ENCODE peak calls at places on chromosome 21, in six cellular contexts. One of them, this sample, is unnamed.

GRCh38 chr21:34336756-34337391 is 26.9 kb upstream of the KCNE2 start:
- DNase-seq in GM23248: no peak
- DNase-seq in IMR-90: peak; percentile 87
- DNase-seq in HCT116: no peak
- DNase-seq in fibroblast of lung: peak; percentile 77
- DNase-seq in mammary epithelial cell: no peak
- DNase-seq in this sample: no peak

GRCh38 chr21:26405735-26406361 is 167.2 kb downstream of the CYYR1 start:
- DNase-seq in HCT116: no peak
- DNase-seq in IMR-90: peak; percentile 72
- DNase-seq in fibroblast of lung: peak; percentile 75
- DNase-seq in GM23248: peak; percentile 89
- DNase-seq in mammary epithelial cell: peak; percentile 91
- DNase-seq in this sample: no peak

GRCh38 chr21:30193201-30193600 is 22.7 kb downstream of the CLDN8 start:
- DNase-seq in mammary epithelial cell: peak; percentile 10
- DNase-seq in HCT116: no peak
- DNase-seq in fibroblast of lung: no peak
- DNase-seq in IMR-90: no peak
- DNase-seq in GM23248: no peak
- DNase-seq in this sample: no peak

GRCh38 chr21:35136586-35137254 is 87.6 kb upstream of the RUNX1 start:
- DNase-seq in GM23248: peak; percentile 70
- DNase-seq in mammary epithelial cell: peak; percentile 82
- DNase-seq in IMR-90: peak; percentile 62
- DNase-seq in HCT116: peak; percentile 72
- DNase-seq in fibroblast of lung: peak; percentile 14
- DNase-seq in this sample: peak; percentile 22

GRCh38 chr21:26169061-26169610 is 1.4 kb downstream of the APP start:
- DNase-seq in mammary epithelial cell: peak; percentile 60
- DNase-seq in IMR-90: peak; percentile 71
- DNase-seq in HCT116: peak; percentile 29
- DNase-seq in GM23248: peak; percentile 88
- DNase-seq in fibroblast of lung: peak; percentile 77
- DNase-seq in this sample: peak; percentile 59

GRCh38 chr21:27346041-27346448 is 379.2 kb upstream of the ADAMTS5 start:
- DNase-seq in HCT116: no peak
- DNase-seq in mammary epithelial cell: peak; percentile 5
- DNase-seq in IMR-90: peak; percentile 68
- DNase-seq in GM23248: peak; percentile 72
- DNase-seq in fibroblast of lung: peak; percentile 54
- DNase-seq in this sample: no peak

GRCh38 chr21:35428041-35428400 is 378.9 kb upstream of the RUNX1 start:
- DNase-seq in IMR-90: peak; percentile 35
- DNase-seq in GM23248: peak; percentile 69
- DNase-seq in fibroblast of lung: peak; percentile 11
- DNase-seq in mammary epithelial cell: no peak
- DNase-seq in HCT116: no peak
- DNase-seq in this sample: no peak

GRCh38 chr21:35273331-35273730 is 224.2 kb upstream of the RUNX1 start:
- DNase-seq in HCT116: no peak
- DNase-seq in IMR-90: no peak
- DNase-seq in fibroblast of lung: no peak
- DNase-seq in GM23248: no peak
- DNase-seq in mammary epithelial cell: no peak
- DNase-seq in this sample: peak; percentile 77

GRCh38 chr21:31905444-31906400 is 32.9 kb downstream of the HUNK start:
- DNase-seq in IMR-90: peak; percentile 38
- DNase-seq in HCT116: no peak
- DNase-seq in GM23248: no peak
- DNase-seq in fibroblast of lung: no peak
- DNase-seq in mammary epithelial cell: no peak
- DNase-seq in this sample: no peak

GRCh38 chr21:27802816-27803475 is 836.1 kb upstream of the ADAMTS5 start:
- DNase-seq in mammary epithelial cell: peak; percentile 43
- DNase-seq in IMR-90: peak; percentile 31
- DNase-seq in fibroblast of lung: peak; percentile 40
- DNase-seq in GM23248: peak; percentile 64
- DNase-seq in HCT116: no peak
- DNase-seq in this sample: peak; percentile 53

GRCh38 chr21:35051287-35051818 is 2.3 kb upstream of the RUNX1 start:
- DNase-seq in GM23248: peak; percentile 97
- DNase-seq in fibroblast of lung: peak; percentile 95
- DNase-seq in IMR-90: peak; percentile 80
- DNase-seq in HCT116: peak; percentile 80
- DNase-seq in mammary epithelial cell: peak; percentile 21
- DNase-seq in this sample: peak; percentile 87

GRCh38 chr21:46021978-46022544 is 40.5 kb downstream of the COL6A1 start:
- DNase-seq in mammary epithelial cell: no peak
- DNase-seq in IMR-90: no peak
- DNase-seq in fibroblast of lung: no peak
- DNase-seq in HCT116: no peak
- DNase-seq in GM23248: peak; percentile 54
- DNase-seq in this sample: no peak

GRCh38 chr21:33069994-33070811 is at the start of gene OLIG1:
- DNase-seq in GM23248: peak; percentile 35
- DNase-seq in IMR-90: peak; percentile 10
- DNase-seq in HCT116: no peak
- DNase-seq in mammary epithelial cell: peak; percentile 32
- DNase-seq in fibroblast of lung: no peak
- DNase-seq in this sample: peak; percentile 22

GRCh38 chr21:33330726-33331125 is 6.0 kb downstream of the IFNAR1 start:
- DNase-seq in GM23248: no peak
- DNase-seq in IMR-90: no peak
- DNase-seq in HCT116: no peak
- DNase-seq in mammary epithelial cell: no peak
- DNase-seq in fibroblast of lung: no peak
- DNase-seq in this sample: no peak

GRCh38 chr21:46352156-46352499 is 28.2 kb downstream of the PCNT start:
- DNase-seq in mammary epithelial cell: no peak
- DNase-seq in HCT116: no peak
- DNase-seq in fibroblast of lung: no peak
- DNase-seq in GM23248: no peak
- DNase-seq in IMR-90: no peak
- DNase-seq in this sample: no peak

GRCh38 chr21:40054403-40054802 is 187.2 kb downstream of the PCP4 start:
- DNase-seq in fibroblast of lung: no peak
- DNase-seq in HCT116: no peak
- DNase-seq in GM23248: no peak
- DNase-seq in IMR-90: no peak
- DNase-seq in mammary epithelial cell: peak; percentile 83
- DNase-seq in this sample: peak; percentile 75

GRCh38 chr21:43609501-43610340 is 49.6 kb downstream of the HSF2BP start:
- DNase-seq in fibroblast of lung: peak; percentile 88
- DNase-seq in HCT116: no peak
- DNase-seq in mammary epithelial cell: peak; percentile 87
- DNase-seq in GM23248: no peak
- DNase-seq in IMR-90: peak; percentile 88
- DNase-seq in this sample: peak; percentile 82

GRCh38 chr21:39660191-39660590 is 47.5 kb downstream of the B3GALT5 start:
- DNase-seq in fibroblast of lung: peak; percentile 75
- DNase-seq in GM23248: peak; percentile 30
- DNase-seq in mammary epithelial cell: no peak
- DNase-seq in HCT116: no peak
- DNase-seq in IMR-90: peak; percentile 64
- DNase-seq in this sample: peak; percentile 71

GRCh38 chr21:30206551-30207251 is 9.2 kb downstream of the CLDN8 start:
- DNase-seq in fibroblast of lung: peak; percentile 3
- DNase-seq in HCT116: no peak
- DNase-seq in IMR-90: no peak
- DNase-seq in mammary epithelial cell: peak; percentile 67
- DNase-seq in GM23248: peak; percentile 63
- DNase-seq in this sample: no peak

GRCh38 chr21:31713973-31714740 is 17.8 kb downstream of the SCAF4 start:
- DNase-seq in IMR-90: peak; percentile 45
- DNase-seq in HCT116: no peak
- DNase-seq in mammary epithelial cell: no peak
- DNase-seq in fibroblast of lung: no peak
- DNase-seq in GM23248: peak; percentile 58
- DNase-seq in this sample: no peak

GRCh38 chr21:18403685-18404084 is at the start of gene TMPRSS15:
- DNase-seq in mammary epithelial cell: no peak
- DNase-seq in fibroblast of lung: no peak
- DNase-seq in IMR-90: no peak
- DNase-seq in HCT116: no peak
- DNase-seq in GM23248: no peak
- DNase-seq in this sample: no peak

GRCh38 chr21:38915546-38915945 is 109.8 kb downstream of the ETS2 start:
- DNase-seq in mammary epithelial cell: no peak
- DNase-seq in HCT116: no peak
- DNase-seq in GM23248: no peak
- DNase-seq in IMR-90: no peak
- DNase-seq in fibroblast of lung: no peak
- DNase-seq in this sample: no peak

GRCh38 chr21:15026370-15026769 is 38.4 kb downstream of the NRIP1 start:
- DNase-seq in IMR-90: no peak
- DNase-seq in HCT116: no peak
- DNase-seq in mammary epithelial cell: no peak
- DNase-seq in fibroblast of lung: no peak
- DNase-seq in GM23248: no peak
- DNase-seq in this sample: no peak
- H3K9ac ChIP-seq in IMR-90: no peak overlapping the region
- H3K9ac ChIP-seq in HCT116: no peak overlapping the region
- H3K9ac ChIP-seq in mammary epithelial cell: no peak overlapping the region
- H3K9ac ChIP-seq in fibroblast of lung: no peak overlapping the region
- H3K9ac ChIP-seq in GM23248: no peak overlapping the region
- H3K9ac ChIP-seq in this sample: no peak overlapping the region

GRCh38 chr21:42265229-42265812 is 46.4 kb downstream of the ABCG1 start:
- DNase-seq in GM23248: no peak
- DNase-seq in mammary epithelial cell: no peak
- DNase-seq in fibroblast of lung: no peak
- DNase-seq in HCT116: no peak
- DNase-seq in IMR-90: no peak
- DNase-seq in this sample: no peak
- H3K4me1 ChIP-seq in GM23248: no peaks in the 10 kb centered on the region
- H3K4me1 ChIP-seq in mammary epithelial cell: no peaks in the 10 kb centered on the region
- H3K4me1 ChIP-seq in fibroblast of lung: no peaks in the 10 kb centered on the region
- H3K4me1 ChIP-seq in HCT116: peaks cover 5% of the 10 kb centered on the region
- H3K4me1 ChIP-seq in IMR-90: peaks cover 21% of the 10 kb centered on the region
- H3K4me1 ChIP-seq in this sample: no peaks in the 10 kb centered on the region

DNA sequence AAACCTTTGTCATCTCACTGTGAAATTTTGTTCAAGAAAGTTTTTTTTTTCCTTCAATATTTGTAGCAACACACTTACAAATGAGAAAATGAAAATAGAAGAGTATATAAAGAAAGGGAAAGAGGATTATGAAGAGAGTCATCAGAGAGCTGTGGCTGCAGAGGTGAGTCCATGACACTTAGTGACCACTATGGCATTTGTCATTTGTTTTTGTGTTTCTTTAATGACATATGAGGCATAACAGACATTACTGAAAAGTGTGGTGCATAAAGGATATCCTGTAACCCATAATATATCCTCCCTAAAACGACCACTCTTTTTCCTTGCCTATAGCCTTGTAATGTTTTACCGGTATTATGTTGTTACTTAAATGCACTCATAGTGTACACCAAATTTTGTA is 80.2 kb downstream of the VPS26C start:
- DNase-seq in fibroblast of lung: no peak
- DNase-seq in GM23248: no peak
- DNase-seq in mammary epithelial cell: no peak
- DNase-seq in HCT116: no peak
- DNase-seq in IMR-90: no peak
- DNase-seq in this sample: no peak
- H3K36me3 ChIP-seq in fibroblast of lung: peaks cover 6% of the 10 kb centered on the region
- H3K36me3 ChIP-seq in GM23248: peaks cover 53% of the 10 kb centered on the region
- H3K36me3 ChIP-seq in mammary epithelial cell: peaks cover 22% of the 10 kb centered on the region
- H3K36me3 ChIP-seq in HCT116: peaks cover 18% of the 10 kb centered on the region
- H3K36me3 ChIP-seq in IMR-90: peaks cover 49% of the 10 kb centered on the region
- H3K36me3 ChIP-seq in this sample: peaks cover 5% of the 10 kb centered on the region

GRCh38 chr21:44868707-44869106 is 4.8 kb downstream of the PTTG1IP start:
- DNase-seq in mammary epithelial cell: no peak
- DNase-seq in GM23248: no peak
- DNase-seq in IMR-90: no peak
- DNase-seq in HCT116: no peak
- DNase-seq in fibroblast of lung: no peak
- DNase-seq in this sample: no peak
- H3K9ac ChIP-seq in mammary epithelial cell: no peak overlapping the region
- H3K9ac ChIP-seq in GM23248: no peak overlapping the region
- H3K9ac ChIP-seq in IMR-90: no peak overlapping the region
- H3K9ac ChIP-seq in HCT116: peak overlapping the region; percentile 79
- H3K9ac ChIP-seq in fibroblast of lung: no peak overlapping the region
- H3K9ac ChIP-seq in this sample: no peak overlapping the region

GRCh38 chr21:19508442-19508841 is 1104.9 kb upstream of the TMPRSS15 start:
- DNase-seq in GM23248: no peak
- DNase-seq in fibroblast of lung: no peak
- DNase-seq in mammary epithelial cell: no peak
- DNase-seq in IMR-90: no peak
- DNase-seq in HCT116: no peak
- DNase-seq in this sample: no peak
- H3K4me1 ChIP-seq in GM23248: no peaks in the 10 kb centered on the region
- H3K4me1 ChIP-seq in fibroblast of lung: no peaks in the 10 kb centered on the region
- H3K4me1 ChIP-seq in mammary epithelial cell: no peaks in the 10 kb centered on the region
- H3K4me1 ChIP-seq in IMR-90: no peaks in the 10 kb centered on the region
- H3K4me1 ChIP-seq in HCT116: no peaks in the 10 kb centered on the region
- H3K4me1 ChIP-seq in this sample: no peaks in the 10 kb centered on the region